ENCODE peak calls at places on chromosomes 11 and 22, in five cellular contexts. L is cardiac muscle cell, H is HEK293T, E is NCI-H226, W is brain microvascular endothelial cell. X is an unnamed sample.

GRCh38 chr11:61507962-61508824 is at the start of gene LRRC10B:
- DNase-seq in L (peak; percentile 80), H (peak; percentile 78), E (peak; percentile 74), W (no peak), X (no peak)

GRCh38 chr11:109150603-109151002 is 271.4 kb upstream of the C11orf87 start:
- DNase-seq in L (no peak), H (no peak), E (no peak), W (no peak), X (no peak)

GRCh38 chr11:15157181-15157580 is 42.5 kb downstream of the INSC start:
- DNase-seq in L (no peak), H (no peak), E (no peak), W (peak; percentile 76), X (peak; percentile 91)

GRCh38 chr22:49999063-49999900 is 13.3 kb downstream of the IL17REL start:
- DNase-seq in L (peak; percentile 75), H (peak; percentile 83), E (no peak), W (no peak), X (no peak)

GRCh38 chr11:122983438-122984185 is 2.0 kb upstream of the BSX start:
- DNase-seq in L (no peak), H (no peak), E (no peak), W (no peak), X (no peak)

GRCh38 chr22:31891366-31892079 is 52.8 kb upstream of the YWHAH start:
- DNase-seq in L (no peak), H (no peak), E (no peak), W (no peak), X (no peak)

GRCh38 chr22:45804986-45805325 is 133.3 kb downstream of the ATXN10 start:
- DNase-seq in L (no peak), H (no peak), E (peak; percentile 81), W (peak; percentile 96), X (peak; percentile 97)

GRCh38 chr11:88535916-88536547 is 198.5 kb upstream of the CTSC start:
- DNase-seq in L (no peak), H (no peak), E (peak; percentile 85), W (no peak), X (peak; percentile 92)

GRCh38 chr22:39264344-39265116 is 19.7 kb upstream of the PDGFB start:
- DNase-seq in L (no peak), H (no peak), E (no peak), W (no peak), X (no peak)

GRCh38 chr22:24178502-24179440 is 2.5 kb upstream of the SUSD2 start:
- DNase-seq in L (no peak), H (peak; percentile 60), E (no peak), W (no peak), X (no peak)

GRCh38 chr22:43249789-43250188 is 62.9 kb upstream of the TTLL12 start:
- DNase-seq in L (no peak), H (no peak), E (no peak), W (no peak), X (no peak)

GRCh38 chr11:15307600-15307999 is 192.9 kb downstream of the INSC start:
- DNase-seq in L (peak; percentile 21), H (no peak), E (no peak), W (no peak), X (no peak)

GRCh38 chr22:43153916-43154315 is 2.6 kb downstream of the TSPO start:
- DNase-seq in L (no peak), H (no peak), E (no peak), W (no peak), X (no peak)

GRCh38 chr11:61972796-61973602 is 5.6 kb upstream of the FTH1 start:
- DNase-seq in L (no peak), H (no peak), E (peak; percentile 75), W (no peak), X (peak; percentile 97)

GRCh38 chr11:72736452-72737069 is 15.6 kb downstream of the ARAP1 start:
- DNase-seq in L (no peak), H (no peak), E (peak; percentile 47), W (peak; percentile 29), X (peak; percentile 57)

GRCh38 chr11:88435405-88435804 is 97.9 kb upstream of the CTSC start:
- DNase-seq in L (no peak), H (no peak), E (no peak), W (no peak), X (no peak)

GRCh38 chr22:32331236-32331917 is 26.3 kb upstream of the RFPL3 start:
- DNase-seq in L (no peak), H (no peak), E (no peak), W (no peak), X (no peak)

GRCh38 chr11:131670876-131671275 is 300.5 kb downstream of the NTM start:
- DNase-seq in L (no peak), H (no peak), E (no peak), W (no peak), X (no peak)

GRCh38 chr22:40620464-40621046 is 16.0 kb downstream of the MRTFA start:
- DNase-seq in L (no peak), H (no peak), E (peak; percentile 40), W (peak; percentile 46), X (peak; percentile 86)

GRCh38 chr11:47797633-47798032 is 30.5 kb upstream of the FNBP4 start:
- DNase-seq in L (no peak), H (no peak), E (peak; percentile 33), W (peak; percentile 85), X (peak; percentile 52)

GRCh38 chr11:31875861-31876625 is 64.9 kb upstream of the PAX6 start:
- DNase-seq in L (peak; percentile 1), H (no peak), E (no peak), W (no peak), X (no peak)

GRCh38 chr11:133382217-133382746 is 150.0 kb downstream of the OPCML start:
- DNase-seq in L (no peak), H (no peak), E (no peak), W (no peak), X (no peak)

GRCh38 chr11:96388891-96389603 is 665 bp downstream of the CCDC82 start:
- DNase-seq in L (peak; percentile 83), H (peak; percentile 61), E (no peak), W (no peak), X (peak; percentile 19)

GRCh38 chr11:83042966-83043711 is 28.6 kb downstream of the RAB30 start:
- DNase-seq in L (no peak), H (no peak), E (no peak), W (no peak), X (no peak)

GRCh38 chr22:17633217-17633997 is 4.9 kb upstream of the ATP6V1E1 start:
- DNase-seq in L (no peak), H (no peak), E (peak; percentile 77), W (peak; percentile 54), X (peak; percentile 99)

GRCh38 chr11:128201801-128202200 is 385.6 kb downstream of the ETS1 start:
- DNase-seq in L (no peak), H (no peak), E (no peak), W (no peak), X (no peak)

GRCh38 chr11:18384157-18384641 is 10.2 kb upstream of the LDHA start:
- DNase-seq in L (peak; percentile 49), H (peak; percentile 25), E (peak; percentile 94), W (peak; percentile 63), X (no peak)

GRCh38 chr11:371716-372590 is 2.7 kb downstream of the B4GALNT4 start:
- DNase-seq in L (no peak), H (no peak), E (no peak), W (no peak), X (no peak)

GRCh38 chr11:26572770-26573402 is 823 bp upstream of the MUC15 start:
- DNase-seq in L (no peak), H (no peak), E (no peak), W (no peak), X (peak; percentile 10)

GRCh38 chr11:68302256-68303054 is 9.9 kb upstream of the LRP5 start:
- DNase-seq in L (no peak), H (no peak), E (peak; percentile 42), W (peak; percentile 17), X (no peak)

GRCh38 chr11:19727246-19727645 is 14.6 kb downstream of the NAV2 start:
- DNase-seq in L (no peak), H (no peak), E (peak; percentile 88), W (peak; percentile 57), X (no peak)

X was measured in foreskin keratinocyte.